ENCODE peak calls at places on chromosomes 3 and 15, in five cellular contexts. R is sigmoid colon, P is tibial artery, D is right lobe of liver, H is mammary epithelial cell. K is an unnamed sample.
A peak's percentile ranks its signal among the peaks of the same experiment; 100 is the strongest.

GRCh38 chr3:48594431-48595049 is 589 bp downstream of the COL7A1 start:
- DNase-seq in R (no peak), P (no peak), H (peak; percentile 34), D (no peak), K (no peak)

GRCh38 chr3:78496458-78496857 is 1271.3 kb downstream of the ROBO1 start:
- DNase-seq in P (no peak), R (no peak), H (no peak), D (no peak), K (no peak)

GRCh38 chr3:9301091-9301490 is 51.6 kb upstream of the SRGAP3 start:
- DNase-seq in H (no peak), D (no peak), R (no peak), P (no peak), K (no peak)

GRCh38 chr3:14510838-14511622 is 29.1 kb downstream of the GRIP2 start:
- DNase-seq in H (no peak), D (no peak), R (peak; percentile 40), P (no peak), K (peak; percentile 51)

GRCh38 chr3:13088020-13089006 is 15.1 kb upstream of the IQSEC1 start:
- DNase-seq in R (no peak), H (no peak), D (no peak), P (peak; percentile 41), K (no peak)

GRCh38 chr15:34795267-34796081 is at the start of gene ACTC1:
- DNase-seq in D (peak; percentile 54), H (peak; percentile 50), P (peak; percentile 32), R (peak; percentile 72), K (peak; percentile 69)

GRCh38 chr15:67937153-67937761 is 97.4 kb upstream of the RNU6-1 start:
- DNase-seq in R (no peak), D (no peak), P (no peak), H (peak; percentile 28), K (no peak)

GRCh38 chr15:76451540-76451939 is 115.0 kb downstream of the ISL2 start:
- DNase-seq in R (no peak), P (no peak), D (no peak), H (no peak), K (no peak)

GRCh38 chr15:80242132-80242769 is 9.8 kb downstream of the CTXND1 start:
- DNase-seq in P (no peak), H (peak; percentile 3), R (no peak), D (no peak), K (no peak)

GRCh38 chr3:174270841-174271240 is 588.3 kb upstream of the NAALADL2 start:
- DNase-seq in R (no peak), P (no peak), D (no peak), H (peak; percentile 6), K (no peak)

GRCh38 chr15:77831989-77832388 is 199.3 kb upstream of the LINGO1 start:
- DNase-seq in P (no peak), H (no peak), D (no peak), R (peak; percentile 38), K (peak; percentile 32)

DNA sequence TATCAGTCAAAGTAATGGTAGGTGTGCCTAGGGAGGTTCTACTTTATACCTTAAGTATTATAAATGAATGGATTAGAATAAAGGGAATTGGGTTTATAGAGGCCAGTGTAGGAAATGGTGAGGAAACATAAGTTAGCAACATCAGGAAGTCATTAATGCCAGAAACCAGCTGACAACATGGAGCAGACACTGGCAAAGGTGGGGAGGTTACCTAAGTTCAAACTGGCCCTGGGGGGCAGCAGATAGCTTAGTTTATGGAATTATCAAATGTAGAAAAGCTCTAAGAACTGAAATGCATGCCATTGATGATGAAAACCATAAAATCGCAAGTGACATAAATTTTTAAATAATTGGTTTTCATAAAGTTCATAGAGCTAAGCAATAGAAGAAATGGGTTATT is 498.6 kb downstream of the NAALADL2 start:
- DNase-seq in P (no peak), H (no peak), D (no peak), R (no peak), K (no peak)
- TF ChIP-seq CTCF in P (no peak), H (no peak), D (no peak), R (no peak), K (no peak)

DNA sequence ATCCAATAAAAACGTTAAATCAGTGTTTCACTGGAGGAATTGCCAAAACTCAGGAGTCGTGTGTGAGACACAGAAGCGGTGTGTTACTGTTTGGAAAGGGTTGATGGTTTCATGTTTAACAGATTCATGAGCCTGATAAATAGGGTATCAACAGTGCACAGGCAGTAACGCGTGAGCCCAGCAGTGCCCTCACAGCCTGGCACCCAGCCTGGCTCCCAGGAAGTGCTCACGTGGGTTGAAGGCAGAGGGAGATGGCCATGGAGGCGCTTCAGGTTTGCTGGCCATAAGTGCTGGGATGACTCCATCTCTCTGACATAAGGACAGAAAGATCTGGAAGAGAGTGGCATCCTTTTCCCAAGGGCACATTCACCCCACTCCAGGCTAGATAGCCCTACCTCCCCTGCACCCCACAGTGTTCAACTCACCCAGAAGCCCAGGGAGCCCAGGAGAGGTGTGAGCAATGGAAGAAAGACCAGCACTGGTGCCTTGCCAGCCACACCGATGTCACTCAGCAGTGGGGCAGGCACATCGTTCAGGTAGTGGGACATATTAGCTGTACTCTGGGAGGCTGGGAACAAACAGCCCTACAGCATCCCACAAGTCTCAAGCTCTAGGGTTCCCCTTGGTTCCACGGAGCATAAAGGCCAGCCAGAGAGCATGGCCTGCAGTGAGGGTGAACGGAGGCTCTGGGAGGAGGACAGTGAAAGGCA is 164.3 kb downstream of the LRRK1 start:
- DNase-seq in P (no peak), H (no peak), D (no peak), R (no peak), K (no peak)
- H3K4me3 ChIP-seq in P (no peak overlapping the region), H (no peak overlapping the region), D (no peak overlapping the region), R (no peak overlapping the region), K (no peak overlapping the region)

GRCh38 chr15:20271647-20272046 is 270.0 kb downstream of the GOLGA6L6 start:
- DNase-seq in R (no peak), P (no peak), H (no peak), D (no peak), K (no peak)
- H3K9me3 ChIP-seq in R (peaks cover 5% of the 10 kb centered on the region), P (no peaks in the 10 kb centered on the region), H (peaks cover 28% of the 10 kb centered on the region), D (no peaks in the 10 kb centered on the region), K (no peaks in the 10 kb centered on the region)

GRCh38 chr3:35946857-35947514 is 307.7 kb downstream of the ARPP21 start:
- DNase-seq in P (no peak), D (no peak), H (no peak), R (no peak), K (no peak)
- TF ChIP-seq CTCF in P (no peak), D (no peak), H (no peak), R (no peak), K (no peak)

GRCh38 chr3:112747624-112748023 is 99.0 kb downstream of the CD200R1L start:
- DNase-seq in R (no peak), H (no peak), D (no peak), P (no peak), K (no peak)
- H3K4me3 ChIP-seq in R (no peak overlapping the region), H (no peak overlapping the region), D (no peak overlapping the region), P (no peak overlapping the region), K (no peak overlapping the region)

DNA sequence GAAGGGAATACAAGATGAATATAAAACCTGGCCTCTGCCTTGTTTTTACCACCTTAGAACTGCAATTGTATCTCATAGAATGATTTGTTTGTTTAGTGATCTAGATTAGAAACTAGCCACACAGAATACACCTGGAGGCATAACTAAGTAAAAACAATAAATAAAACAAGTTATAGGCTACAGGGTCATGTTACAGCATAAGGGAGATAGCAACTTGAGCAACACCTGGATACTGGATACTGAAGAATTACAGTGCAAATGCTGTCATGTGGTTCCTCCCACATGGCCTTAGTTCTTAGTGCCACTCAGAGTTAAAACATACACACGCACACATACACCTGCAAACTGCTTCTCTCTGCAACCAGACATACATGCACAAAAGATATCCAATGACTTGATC is 563.4 kb upstream of the DPPA4 start:
- DNase-seq in P (no peak), D (no peak), R (no peak), H (peak; percentile 16), K (no peak)
- H3K9me3 ChIP-seq in P (no peaks in the 10 kb centered on the region), D (no peaks in the 10 kb centered on the region), R (no peaks in the 10 kb centered on the region), H (no peaks in the 10 kb centered on the region), K (no peaks in the 10 kb centered on the region)

GRCh38 chr3:106440672-106441071 is 571.9 kb upstream of the CBLB start:
- DNase-seq in D (no peak), P (no peak), R (no peak), H (no peak), K (no peak)

GRCh38 chr3:106431698-106432097 is 562.9 kb upstream of the CBLB start:
- DNase-seq in D (no peak), P (no peak), R (no peak), H (no peak), K (no peak)

GRCh38 chr3:106438916-106439315 is 570.1 kb upstream of the CBLB start:
- DNase-seq in R (no peak), D (no peak), H (no peak), P (no peak), K (no peak)

DNA sequence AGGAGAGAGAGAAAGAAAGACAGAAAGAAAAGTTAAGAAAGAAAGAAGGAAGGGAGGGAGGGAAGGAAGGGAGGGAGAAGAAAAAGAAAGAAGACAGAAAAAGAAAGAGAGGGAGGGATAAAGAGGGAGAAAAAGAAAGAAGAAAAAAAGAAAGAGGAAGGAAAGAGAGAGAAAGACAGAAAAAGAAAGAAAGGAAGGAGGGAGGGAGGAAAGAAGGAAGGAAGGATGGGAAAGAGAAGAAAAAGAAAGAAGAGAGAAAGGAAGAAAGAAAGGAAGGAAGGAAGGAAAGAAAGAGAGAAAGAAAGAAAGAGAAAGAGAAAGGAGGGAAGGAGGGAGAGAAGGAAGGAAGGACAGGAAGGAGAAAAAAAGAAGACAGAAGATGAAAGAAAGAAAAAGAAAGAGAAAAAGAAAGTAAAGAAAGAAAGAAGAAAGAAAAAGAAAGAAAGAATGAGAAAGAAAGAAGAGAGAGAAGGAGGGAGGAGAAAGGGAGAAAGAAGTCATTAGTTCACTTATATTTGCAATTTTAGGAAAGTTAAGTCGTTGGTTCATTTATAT is 567.2 kb upstream of the CBLB start:
- DNase-seq in P (no peak), D (no peak), R (no peak), H (no peak), K (no peak)
- TF ChIP-seq CTCF in P (no peak), D (no peak), R (no peak), H (no peak), K (no peak)

GRCh38 chr15:42453826-42454225 is 37.1 kb downstream of the ZNF106 start:
- DNase-seq in R (no peak), H (no peak), P (no peak), D (no peak), K (no peak)

GRCh38 chr15:42461261-42461660 is 29.7 kb downstream of the ZNF106 start:
- DNase-seq in D (no peak), P (no peak), R (no peak), H (no peak), K (no peak)

GRCh38 chr15:42456971-42457370 is 34.0 kb downstream of the ZNF106 start:
- DNase-seq in D (no peak), P (peak; percentile 32), R (no peak), H (no peak), K (no peak)

GRCh38 chr15:42457445-42458442 is 33.2 kb downstream of the ZNF106 start:
- DNase-seq in P (peak; percentile 84), H (peak; percentile 48), D (no peak), R (peak; percentile 91), K (no peak)

GRCh38 chr15:42456539-42456938 is 34.4 kb downstream of the ZNF106 start:
- DNase-seq in H (no peak), P (no peak), D (no peak), R (no peak), K (no peak)
- H3K4me3 ChIP-seq in H (no peak overlapping the region), P (peak overlapping the region; percentile 33), D (no peak overlapping the region), R (peak overlapping the region; percentile 27), K (peak overlapping the region; percentile 40)

DNA sequence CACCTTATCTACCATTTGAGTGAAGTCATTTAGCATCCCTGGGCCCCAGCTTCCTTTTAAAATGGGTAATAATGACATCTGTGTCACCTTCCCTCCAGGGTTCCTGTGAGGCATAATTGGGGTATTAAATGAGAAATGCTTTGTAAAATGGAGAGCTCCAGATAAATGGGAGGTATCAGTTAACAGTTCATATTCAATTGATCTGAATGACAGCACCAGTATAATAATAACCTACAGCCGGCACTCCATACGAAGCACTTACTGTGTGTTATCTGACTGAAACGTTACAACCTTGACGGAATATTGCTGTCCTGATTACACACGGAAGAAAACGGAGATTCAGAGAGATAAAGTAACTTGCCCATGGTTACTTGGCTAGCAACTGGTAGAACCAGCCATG is 53.6 kb downstream of the BHLHE40 start:
- DNase-seq in H (no peak), P (no peak), R (no peak), D (no peak), K (no peak)
- H3K9me3 ChIP-seq in H (no peaks in the 10 kb centered on the region), P (no peaks in the 10 kb centered on the region), R (no peaks in the 10 kb centered on the region), D (no peaks in the 10 kb centered on the region), K (no peaks in the 10 kb centered on the region)

K was measured in upper lobe of right lung.